ENCODE peak calls at places on chromosomes 7 and 10, in four cellular contexts. I is K562, V is A549, Y is GM12878. W is an unnamed sample.

GRCh38 chr10:127720903-127721302 is 16.1 kb upstream of the FOXI2 start:
- DNase-seq in I (no peak), Y (no peak), V (no peak), W (no peak)

GRCh38 chr10:8331896-8332729 is 277.6 kb downstream of the GATA3 start:
- DNase-seq in I (no peak), V (peak; percentile 58), Y (no peak), W (no peak)

GRCh38 chr10:87545783-87546182 is 41.1 kb downstream of the MINPP1 start:
- DNase-seq in I (no peak), V (no peak), Y (no peak), W (no peak)

GRCh38 chr10:78805176-78805575 is 263.6 kb upstream of the ZMIZ1 start:
- DNase-seq in Y (no peak), V (peak; percentile 19), I (no peak), W (no peak)

GRCh38 chr7:106731207-106731606 is 70.2 kb upstream of the CCDC71L start:
- DNase-seq in Y (peak; percentile 91), V (no peak), I (no peak), W (no peak)

GRCh38 chr7:66362136-66362535 is 157.0 kb downstream of the TPST1 start:
- DNase-seq in V (no peak), I (no peak), Y (no peak), W (no peak)

GRCh38 chr10:12847361-12847975 is 154.0 kb downstream of the CCDC3 start:
- DNase-seq in V (peak; percentile 56), Y (no peak), I (peak; percentile 34), W (no peak)

GRCh38 chr7:127632276-127632910 is 14.5 kb upstream of the PAX4 start:
- DNase-seq in V (no peak), Y (no peak), I (no peak), W (no peak)

GRCh38 chr7:17988136-17988535 is 39.5 kb downstream of the PRPS1L1 start:
- DNase-seq in V (no peak), Y (no peak), I (no peak), W (no peak)

GRCh38 chr7:47581442-47581820 is 480 bp downstream of the TNS3 start:
- DNase-seq in Y (no peak), V (no peak), I (no peak), W (no peak)

GRCh38 chr7:38568497-38568896 is 62.7 kb downstream of the AMPH start:
- DNase-seq in V (no peak), Y (no peak), I (no peak), W (no peak)

GRCh38 chr7:157615101-157615817 is 278.5 kb downstream of the DNAJB6 start:
- DNase-seq in Y (no peak), V (no peak), I (no peak), W (no peak)

GRCh38 chr10:121088524-121088923 is 237.4 kb downstream of the WDR11 start:
- DNase-seq in Y (no peak), V (peak; percentile 16), I (no peak), W (no peak)

GRCh38 chr10:12299222-12299973 is 49.9 kb upstream of the CAMK1D start:
- DNase-seq in I (no peak), V (no peak), Y (no peak), W (no peak)

GRCh38 chr10:124472071-124472470 is 10.4 kb downstream of the LHPP start:
- DNase-seq in V (no peak), Y (no peak), I (no peak), W (no peak)

GRCh38 chr10:86220626-86221025 is 146.0 kb downstream of the GRID1 start:
- DNase-seq in I (no peak), Y (no peak), V (no peak), W (no peak)

GRCh38 chr7:11701829-11702560 is 130.0 kb downstream of the THSD7A start:
- DNase-seq in V (peak; percentile 41), I (no peak), Y (no peak), W (no peak)

GRCh38 chr7:143405158-143405557 is 3.5 kb downstream of the EPHA1 start:
- DNase-seq in V (no peak), I (no peak), Y (no peak), W (no peak)

GRCh38 chr7:143408247-143408685 is 390 bp downstream of the EPHA1 start:
- DNase-seq in V (no peak), I (no peak), Y (no peak), W (no peak)

GRCh38 chr7:143408686-143409551 is at the start of gene EPHA1:
- DNase-seq in V (no peak), I (peak; percentile 60), Y (no peak), W (no peak)

GRCh38 chr7:143405671-143406352 is 2.8 kb downstream of the EPHA1 start:
- DNase-seq in I (no peak), Y (no peak), V (no peak), W (no peak)

DNA sequence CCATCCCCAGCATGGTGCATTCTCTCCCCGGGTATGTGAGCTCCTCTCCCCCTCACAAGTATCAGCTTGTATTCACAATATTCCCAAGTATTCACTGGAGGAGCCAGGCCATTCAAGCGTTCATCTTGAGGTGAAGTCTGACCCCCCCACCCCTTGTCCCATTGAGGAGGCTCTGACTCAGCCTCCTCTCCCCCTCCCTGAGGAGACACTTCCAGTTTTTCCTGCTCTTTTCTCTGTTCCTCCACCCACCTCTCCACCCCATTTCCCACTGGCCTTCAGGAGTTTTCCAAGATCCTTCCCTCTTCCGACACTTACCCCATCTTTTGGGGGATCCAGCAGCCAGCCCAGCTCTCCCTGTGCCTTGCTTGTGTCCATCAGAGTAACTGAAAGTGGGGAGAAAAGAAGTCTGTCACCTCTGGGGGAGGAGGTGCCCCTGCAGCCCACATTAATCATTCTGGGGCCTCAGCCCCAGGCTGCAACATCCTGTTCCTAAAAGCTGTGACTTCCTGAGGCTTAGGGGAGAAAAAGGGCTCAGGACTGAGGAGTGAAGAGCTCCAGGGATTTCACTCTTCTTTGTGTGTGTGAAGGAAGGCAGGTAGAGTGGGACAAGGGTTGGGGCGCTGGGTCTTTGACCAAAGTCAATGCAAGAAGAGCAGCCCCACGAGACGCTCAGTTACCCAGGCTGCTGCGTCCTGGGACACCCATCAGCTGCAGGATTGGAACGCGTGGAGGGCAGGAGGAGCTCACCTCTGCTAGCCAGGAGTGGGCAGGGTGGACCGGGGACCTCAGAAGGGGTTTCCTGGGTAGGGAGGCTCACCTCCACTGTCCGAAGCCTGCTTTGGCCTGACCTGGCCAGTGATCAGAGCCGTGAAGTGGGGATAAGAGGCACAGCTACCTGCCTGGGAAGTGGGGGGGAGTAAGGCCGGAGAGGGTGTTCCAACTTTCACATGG is 1.1 kb downstream of the EPHA1 start:
- DNase-seq in V (no peak), Y (no peak), I (peak; percentile 35), W (no peak)
- TF ChIP-seq CHD4 in V (no peak), Y (no peak), I (no peak), W (no peak)

DNA sequence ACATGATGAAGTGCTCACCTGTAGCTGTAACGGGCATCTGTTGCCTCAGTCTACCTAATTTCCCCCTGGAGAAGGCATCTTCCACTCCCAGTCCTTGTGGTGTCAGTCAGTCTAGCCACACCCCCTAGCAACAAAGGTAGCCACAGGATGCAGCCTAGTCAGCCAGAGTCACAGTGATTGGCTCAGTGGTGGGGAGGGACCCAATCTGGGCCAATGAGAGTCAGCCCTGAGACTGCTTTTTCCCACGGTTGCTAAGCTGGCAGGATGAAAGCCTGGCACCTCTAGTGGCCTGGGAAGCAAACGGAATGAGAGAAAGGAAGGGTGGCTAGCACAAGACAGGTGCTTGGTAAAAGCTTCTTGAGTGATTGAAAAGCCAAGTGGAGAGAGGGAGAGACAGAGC is 118.6 kb downstream of the SH3PXD2A start:
- DNase-seq in I (peak; percentile 55), V (peak; percentile 67), Y (no peak), W (peak; percentile 34)
- H3K9me3 ChIP-seq in I (no peaks in the 10 kb centered on the region), V (no peaks in the 10 kb centered on the region), Y (no peaks in the 10 kb centered on the region), W (no peaks in the 10 kb centered on the region)

GRCh38 chr10:43401627-43402026 is 7.4 kb downstream of the HNRNPF start:
- DNase-seq in Y (no peak), V (no peak), I (no peak), W (no peak)

GRCh38 chr10:43399911-43400310 is 9.1 kb downstream of the HNRNPF start:
- DNase-seq in Y (no peak), V (no peak), I (no peak), W (no peak)

GRCh38 chr10:43396928-43397624 is 11.9 kb downstream of the HNRNPF start:
- DNase-seq in Y (no peak), I (peak; percentile 91), V (peak; percentile 95), W (peak; percentile 92)

GRCh38 chr10:43396061-43396927 is 12.7 kb downstream of the HNRNPF start:
- DNase-seq in V (peak; percentile 84), Y (no peak), I (peak; percentile 97), W (peak; percentile 79)

DNA sequence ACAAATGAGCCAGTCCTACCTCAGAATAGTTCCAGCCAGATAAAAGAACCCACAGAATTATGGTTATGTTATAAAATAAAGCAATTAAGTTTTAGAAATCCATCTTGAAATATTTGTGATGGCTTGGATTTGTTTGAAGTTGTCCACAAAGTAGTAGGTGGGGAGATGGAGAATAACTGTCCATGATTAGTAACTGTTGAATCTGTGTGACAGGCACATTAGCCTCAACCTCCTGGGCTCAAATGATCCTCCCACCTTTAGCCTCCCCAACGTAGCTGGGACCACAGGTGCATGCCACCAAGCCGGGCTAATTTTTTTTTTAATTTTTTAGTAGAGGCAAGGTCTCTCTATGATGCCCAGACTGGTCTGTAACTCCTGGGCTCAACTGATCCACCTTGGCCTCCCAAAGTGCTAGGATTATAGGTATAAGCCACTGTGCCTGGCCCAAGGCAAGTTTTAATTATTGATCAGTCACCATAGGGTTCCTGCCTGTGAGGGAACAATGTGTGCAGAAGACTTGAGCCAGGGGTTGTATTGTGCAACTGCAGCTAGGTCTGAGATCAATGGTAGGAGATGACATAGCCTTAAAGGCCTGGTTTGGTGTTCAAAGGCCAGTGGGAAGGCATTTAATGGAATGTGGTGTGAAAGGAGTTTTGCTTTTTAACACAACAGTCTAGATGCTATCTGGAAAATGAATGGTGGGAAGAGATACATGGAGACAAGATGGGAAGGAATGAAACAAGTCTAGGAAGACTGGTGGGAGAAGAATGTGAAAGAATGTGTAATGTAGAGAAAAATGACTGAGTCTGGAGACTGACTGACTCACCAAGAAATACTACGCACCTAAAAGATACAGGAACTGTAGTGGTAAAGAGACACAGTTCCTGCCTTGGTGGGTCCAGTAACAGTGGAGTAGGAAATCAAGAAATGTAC is 9.8 kb downstream of the HNRNPF start:
- DNase-seq in V (no peak), Y (no peak), I (no peak), W (peak; percentile 79)
- TF ChIP-seq CHD4 in V (no peak), Y (no peak), I (no peak), W (no peak)

GRCh38 chr7:56538541-56539429 is 422.6 kb upstream of the NUPR2 start:
- DNase-seq in I (no peak), Y (no peak), V (no peak), W (no peak)
- H3K9me3 ChIP-seq in I (peaks cover 2% of the 10 kb centered on the region), Y (peaks cover 4% of the 10 kb centered on the region), V (peaks cover 10% of the 10 kb centered on the region), W (peaks cover 96% of the 10 kb centered on the region)

DNA sequence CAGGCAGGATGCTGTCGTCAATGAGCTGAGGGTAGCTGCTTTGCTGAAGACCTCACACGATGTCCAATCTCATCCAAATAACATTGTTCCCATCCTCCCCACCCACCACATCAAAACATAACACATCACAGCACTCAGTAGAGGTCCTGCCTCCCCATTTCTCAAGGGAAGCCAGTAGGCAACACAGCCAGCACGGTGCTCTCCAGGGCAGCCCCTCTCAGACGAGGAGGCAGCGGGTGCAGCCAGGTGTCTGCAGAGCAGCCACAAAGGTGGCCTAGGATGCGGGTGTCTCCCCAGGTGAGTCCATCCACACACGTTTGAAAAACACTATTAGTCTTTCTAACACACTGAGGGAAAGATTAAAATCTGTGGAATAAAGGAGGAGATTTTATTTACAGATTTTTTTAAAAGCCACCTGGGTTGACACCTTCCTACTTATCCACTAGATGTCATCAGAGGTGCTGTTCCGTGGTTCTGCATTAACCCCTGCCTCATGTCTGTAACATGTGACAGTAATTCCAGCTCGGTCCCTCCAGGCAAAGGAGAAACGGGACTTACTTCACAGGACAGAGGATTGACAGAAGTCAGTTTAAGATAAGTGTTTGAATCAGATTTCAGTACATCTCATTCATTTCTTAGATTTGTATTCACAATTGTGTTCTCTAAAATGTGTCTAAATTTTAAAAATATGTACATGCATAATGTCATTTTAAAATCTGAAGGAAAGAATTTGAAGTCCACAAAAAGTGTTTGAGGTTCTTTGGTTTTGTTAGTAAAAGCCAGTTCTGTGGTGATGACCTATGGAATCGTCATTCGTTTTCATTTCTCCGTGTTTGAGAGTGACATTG is 68.0 kb downstream of the LANCL2 start:
- DNase-seq in V (peak; percentile 62), Y (no peak), I (peak; percentile 32), W (peak; percentile 50)
- TF ChIP-seq CHD4 in V (no peak), Y (no peak), I (no peak), W (no peak)